ENCODE peak calls at places on chromosomes 16 and 17, in four cellular contexts. One of them, this sample, is unnamed.

GRCh38 chr16:23064642-23065041 is 84.6 kb downstream of the USP31 start:
- DNase-seq in thoracic aorta: no peak
- DNase-seq in SJCRH30: no peak
- DNase-seq in GM23248: no peak
- DNase-seq in this sample: no peak

GRCh38 chr17:18157354-18157985 is 26.2 kb upstream of the ALKBH5 start:
- DNase-seq in GM23248: no peak
- DNase-seq in SJCRH30: no peak
- DNase-seq in thoracic aorta: no peak
- DNase-seq in this sample: no peak

GRCh38 chr17:80517641-80518040 is 27.0 kb upstream of the RPTOR start:
- DNase-seq in GM23248: no peak
- DNase-seq in thoracic aorta: no peak
- DNase-seq in SJCRH30: no peak
- DNase-seq in this sample: no peak

GRCh38 chr17:8162997-8163977 is 539 bp upstream of the VAMP2 start:
- DNase-seq in GM23248: no peak
- DNase-seq in SJCRH30: peak; percentile 22
- DNase-seq in thoracic aorta: no peak
- DNase-seq in this sample: no peak

GRCh38 chr17:60169921-60170817 is 20.4 kb downstream of the CA4 start:
- DNase-seq in thoracic aorta: no peak
- DNase-seq in GM23248: peak; percentile 47
- DNase-seq in SJCRH30: no peak
- DNase-seq in this sample: no peak

GRCh38 chr17:45740553-45741330 is 43.4 kb upstream of the CRHR1 start:
- DNase-seq in SJCRH30: peak; percentile 55
- DNase-seq in thoracic aorta: no peak
- DNase-seq in GM23248: peak; percentile 61
- DNase-seq in this sample: no peak

GRCh38 chr17:55198690-55199370 is 65.9 kb upstream of the HLF start:
- DNase-seq in thoracic aorta: no peak
- DNase-seq in GM23248: no peak
- DNase-seq in SJCRH30: peak; percentile 18
- DNase-seq in this sample: no peak

GRCh38 chr17:80737106-80738019 is 192.7 kb downstream of the RPTOR start:
- DNase-seq in GM23248: no peak
- DNase-seq in SJCRH30: no peak
- DNase-seq in thoracic aorta: no peak
- DNase-seq in this sample: no peak

GRCh38 chr16:81806696-81807095 is 27.6 kb downstream of the PLCG2 start:
- DNase-seq in SJCRH30: no peak
- DNase-seq in thoracic aorta: no peak
- DNase-seq in GM23248: no peak
- DNase-seq in this sample: no peak

GRCh38 chr17:31456814-31457213 is 65.3 kb downstream of the RAB11FIP4 start:
- DNase-seq in GM23248: no peak
- DNase-seq in thoracic aorta: no peak
- DNase-seq in SJCRH30: no peak
- DNase-seq in this sample: no peak

GRCh38 chr17:29124135-29124930 is 55.9 kb downstream of the MYO18A start:
- DNase-seq in thoracic aorta: no peak
- DNase-seq in GM23248: peak; percentile 89
- DNase-seq in SJCRH30: peak; percentile 68
- DNase-seq in this sample: no peak

GRCh38 chr16:3202903-3203539 is 15.0 kb downstream of the OR1F1 start:
- DNase-seq in SJCRH30: no peak
- DNase-seq in GM23248: peak; percentile 49
- DNase-seq in thoracic aorta: no peak
- DNase-seq in this sample: no peak

GRCh38 chr17:56121661-56122060 is 31.6 kb upstream of the ANKFN1 start:
- DNase-seq in SJCRH30: no peak
- DNase-seq in GM23248: peak; percentile 34
- DNase-seq in thoracic aorta: no peak
- DNase-seq in this sample: no peak

GRCh38 chr17:1264196-1264595 is 6.0 kb upstream of the BHLHA9 start:
- DNase-seq in GM23248: no peak
- DNase-seq in thoracic aorta: no peak
- DNase-seq in SJCRH30: no peak
- DNase-seq in this sample: no peak

GRCh38 chr17:47802341-47803022 is 19.1 kb downstream of the OSBPL7 start:
- DNase-seq in thoracic aorta: no peak
- DNase-seq in SJCRH30: peak; percentile 83
- DNase-seq in GM23248: peak; percentile 73
- DNase-seq in this sample: no peak

GRCh38 chr17:39927101-39927927 is at the start of the genes LRRC3C and ORMDL3:
- DNase-seq in SJCRH30: peak; percentile 93
- DNase-seq in GM23248: peak; percentile 96
- DNase-seq in thoracic aorta: peak; percentile 67
- DNase-seq in this sample: peak; percentile 76

GRCh38 chr16:89035698-89036570 is 57.7 kb upstream of the ACSF3 start:
- DNase-seq in GM23248: no peak
- DNase-seq in SJCRH30: no peak
- DNase-seq in thoracic aorta: no peak
- DNase-seq in this sample: no peak

GRCh38 chr17:63275318-63275967 is 170.7 kb downstream of the CYB561 start:
- DNase-seq in SJCRH30: peak; percentile 29
- DNase-seq in thoracic aorta: no peak
- DNase-seq in GM23248: peak; percentile 98
- DNase-seq in this sample: peak; percentile 81

GRCh38 chr16:65318590-65319267 is 196.9 kb upstream of the CDH11 start:
- DNase-seq in thoracic aorta: no peak
- DNase-seq in GM23248: no peak
- DNase-seq in SJCRH30: no peak
- DNase-seq in this sample: no peak

GRCh38 chr17:13888043-13888442 is 181.3 kb upstream of the COX10 start:
- DNase-seq in GM23248: peak; percentile 18
- DNase-seq in thoracic aorta: no peak
- DNase-seq in SJCRH30: peak; percentile 81
- DNase-seq in this sample: no peak

GRCh38 chr16:13999895-14000425 is 71.2 kb upstream of the MRTFB start:
- DNase-seq in thoracic aorta: no peak
- DNase-seq in SJCRH30: no peak
- DNase-seq in GM23248: no peak
- DNase-seq in this sample: no peak

GRCh38 chr16:24499193-24499814 is 40.1 kb upstream of the RBBP6 start:
- DNase-seq in SJCRH30: peak; percentile 22
- DNase-seq in GM23248: peak; percentile 53
- DNase-seq in thoracic aorta: no peak
- DNase-seq in this sample: no peak

DNA sequence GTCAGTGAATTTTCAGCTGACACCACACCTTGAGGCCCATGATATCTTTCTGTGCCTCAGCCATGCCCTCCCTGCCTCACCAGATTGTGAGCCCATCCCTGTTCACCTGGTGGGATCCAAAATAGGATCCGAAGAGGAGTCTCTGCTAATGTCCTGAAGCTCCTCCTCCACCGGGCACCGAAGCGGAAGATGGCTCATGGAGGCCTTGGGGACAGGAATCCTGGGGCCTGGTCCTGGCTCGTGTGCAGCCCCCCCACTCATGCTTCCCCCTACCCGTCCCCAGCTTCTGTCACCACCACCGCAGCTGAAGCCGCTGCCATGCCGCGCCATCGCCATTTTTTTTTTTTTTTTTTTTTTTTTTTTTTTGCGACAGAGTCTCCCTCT is 1683.4 kb downstream of the TP53TG3F start:
- DNase-seq in GM23248: no peak
- DNase-seq in thoracic aorta: no peak
- DNase-seq in SJCRH30: no peak
- DNase-seq in this sample: no peak
- H3K9me3 ChIP-seq in GM23248: no peaks in the 10 kb centered on the region
- H3K9me3 ChIP-seq in thoracic aorta: no peaks in the 10 kb centered on the region
- H3K9me3 ChIP-seq in SJCRH30: no peaks in the 10 kb centered on the region
- H3K9me3 ChIP-seq in this sample: peaks cover 84% of the 10 kb centered on the region

GRCh38 chr17:74446551-74447500 is 14.9 kb downstream of the GPRC5C start:
- DNase-seq in SJCRH30: no peak
- DNase-seq in thoracic aorta: peak; percentile 82
- DNase-seq in GM23248: peak; percentile 16
- DNase-seq in this sample: no peak
- H3K27ac ChIP-seq in SJCRH30: no peak overlapping the region
- H3K27ac ChIP-seq in thoracic aorta: peak overlapping the region; percentile 93
- H3K27ac ChIP-seq in GM23248: no peak overlapping the region
- H3K27ac ChIP-seq in this sample: no peak overlapping the region

GRCh38 chr16:87528690-87529579 is 36.1 kb upstream of the ZCCHC14 start:
- DNase-seq in thoracic aorta: no peak
- DNase-seq in GM23248: no peak
- DNase-seq in SJCRH30: no peak
- DNase-seq in this sample: no peak

GRCh38 chr16:87534030-87534653 is 41.3 kb upstream of the ZCCHC14 start:
- DNase-seq in thoracic aorta: no peak
- DNase-seq in SJCRH30: no peak
- DNase-seq in GM23248: no peak
- DNase-seq in this sample: no peak

GRCh38 chr16:87534751-87535150 is 41.9 kb upstream of the ZCCHC14 start:
- DNase-seq in thoracic aorta: no peak
- DNase-seq in GM23248: no peak
- DNase-seq in SJCRH30: no peak
- DNase-seq in this sample: no peak

GRCh38 chr16:87533061-87533460 is 40.2 kb upstream of the ZCCHC14 start:
- DNase-seq in SJCRH30: no peak
- DNase-seq in thoracic aorta: no peak
- DNase-seq in GM23248: no peak
- DNase-seq in this sample: no peak

GRCh38 chr16:87531418-87531817 is 38.6 kb upstream of the ZCCHC14 start:
- DNase-seq in GM23248: no peak
- DNase-seq in SJCRH30: no peak
- DNase-seq in thoracic aorta: no peak
- DNase-seq in this sample: no peak
- H3K9me3 ChIP-seq in GM23248: no peaks in the 10 kb centered on the region
- H3K9me3 ChIP-seq in SJCRH30: no peaks in the 10 kb centered on the region
- H3K9me3 ChIP-seq in thoracic aorta: peaks cover 11% of the 10 kb centered on the region
- H3K9me3 ChIP-seq in this sample: peaks cover 52% of the 10 kb centered on the region

DNA sequence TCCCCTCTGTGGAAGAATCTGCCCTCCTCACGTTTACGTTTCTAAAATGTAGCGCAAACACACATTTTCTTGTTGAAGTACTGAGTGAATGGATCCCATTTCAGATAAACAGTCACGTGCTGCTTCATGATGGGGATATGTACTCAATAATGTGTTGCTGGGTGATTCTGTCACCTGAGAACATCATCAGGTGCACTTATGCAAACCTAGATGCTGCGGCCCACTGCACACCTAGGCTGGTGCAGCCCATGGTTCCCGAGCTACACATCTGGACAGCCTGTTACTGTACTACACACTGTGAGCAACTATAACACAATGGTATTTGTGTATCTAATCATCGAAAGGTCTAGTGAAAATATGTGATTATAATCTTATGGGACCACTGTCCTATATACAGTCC is 26.5 kb downstream of the MARF1 start:
- DNase-seq in SJCRH30: no peak
- DNase-seq in thoracic aorta: no peak
- DNase-seq in GM23248: no peak
- DNase-seq in this sample: no peak
- H3K27ac ChIP-seq in SJCRH30: no peak overlapping the region
- H3K27ac ChIP-seq in thoracic aorta: no peak overlapping the region
- H3K27ac ChIP-seq in GM23248: no peak overlapping the region
- H3K27ac ChIP-seq in this sample: no peak overlapping the region

GRCh38 chr17:27079660-27080059 is 214.3 kb upstream of the WSB1 start:
- DNase-seq in GM23248: no peak
- DNase-seq in thoracic aorta: no peak
- DNase-seq in SJCRH30: no peak
- DNase-seq in this sample: no peak

GRCh38 chr17:27082775-27083154 is 211.1 kb upstream of the WSB1 start:
- DNase-seq in thoracic aorta: no peak
- DNase-seq in GM23248: no peak
- DNase-seq in SJCRH30: no peak
- DNase-seq in this sample: no peak

GRCh38 chr17:27083408-27084185 is 210.3 kb upstream of the WSB1 start:
- DNase-seq in GM23248: no peak
- DNase-seq in thoracic aorta: no peak
- DNase-seq in SJCRH30: no peak
- DNase-seq in this sample: no peak

GRCh38 chr17:27081002-27081638 is 212.8 kb upstream of the WSB1 start:
- DNase-seq in thoracic aorta: no peak
- DNase-seq in GM23248: no peak
- DNase-seq in SJCRH30: no peak
- DNase-seq in this sample: no peak

GRCh38 chr17:27082023-27082774 is 211.7 kb upstream of the WSB1 start:
- DNase-seq in SJCRH30: no peak
- DNase-seq in GM23248: no peak
- DNase-seq in thoracic aorta: no peak
- DNase-seq in this sample: no peak
- H3K9me3 ChIP-seq in SJCRH30: no peaks in the 10 kb centered on the region
- H3K9me3 ChIP-seq in GM23248: no peaks in the 10 kb centered on the region
- H3K9me3 ChIP-seq in thoracic aorta: no peaks in the 10 kb centered on the region
- H3K9me3 ChIP-seq in this sample: peaks cover 20% of the 10 kb centered on the region

GRCh38 chr16:1828645-1829410 is 1.8 kb downstream of the FAHD1 start:
- DNase-seq in SJCRH30: no peak
- DNase-seq in GM23248: no peak
- DNase-seq in thoracic aorta: no peak
- DNase-seq in this sample: no peak
- H3K27ac ChIP-seq in SJCRH30: no peak overlapping the region
- H3K27ac ChIP-seq in GM23248: no peak overlapping the region
- H3K27ac ChIP-seq in thoracic aorta: no peak overlapping the region
- H3K27ac ChIP-seq in this sample: no peak overlapping the region

GRCh38 chr16:29984137-29984763 is 10.6 kb downstream of the TAOK2 start:
- DNase-seq in SJCRH30: no peak
- DNase-seq in GM23248: no peak
- DNase-seq in thoracic aorta: no peak
- DNase-seq in this sample: no peak

GRCh38 chr16:29986931-29987330 is 8.5 kb downstream of the HIRIP3 start:
- DNase-seq in SJCRH30: no peak
- DNase-seq in GM23248: no peak
- DNase-seq in thoracic aorta: no peak
- DNase-seq in this sample: no peak

GRCh38 chr16:29984764-29985147 is 10.7 kb downstream of the HIRIP3 start:
- DNase-seq in SJCRH30: no peak
- DNase-seq in GM23248: no peak
- DNase-seq in thoracic aorta: no peak
- DNase-seq in this sample: no peak

GRCh38 chr16:29986231-29986630 is 9.2 kb downstream of the HIRIP3 start:
- DNase-seq in SJCRH30: no peak
- DNase-seq in thoracic aorta: no peak
- DNase-seq in GM23248: no peak
- DNase-seq in this sample: no peak

GRCh38 chr16:29985271-29985811 is 10.1 kb downstream of the HIRIP3 start:
- DNase-seq in thoracic aorta: no peak
- DNase-seq in SJCRH30: no peak
- DNase-seq in GM23248: no peak
- DNase-seq in this sample: no peak
- H3K9me3 ChIP-seq in thoracic aorta: no peaks in the 10 kb centered on the region
- H3K9me3 ChIP-seq in SJCRH30: no peaks in the 10 kb centered on the region
- H3K9me3 ChIP-seq in GM23248: no peaks in the 10 kb centered on the region
- H3K9me3 ChIP-seq in this sample: no peaks in the 10 kb centered on the region

GRCh38 chr16:5826332-5826731 is 728.7 kb upstream of the EEF2KMT start:
- DNase-seq in SJCRH30: no peak
- DNase-seq in thoracic aorta: no peak
- DNase-seq in GM23248: no peak
- DNase-seq in this sample: no peak

GRCh38 chr16:5820472-5820871 is 722.9 kb upstream of the EEF2KMT start:
- DNase-seq in GM23248: no peak
- DNase-seq in SJCRH30: no peak
- DNase-seq in thoracic aorta: no peak
- DNase-seq in this sample: no peak
- H3K27ac ChIP-seq in GM23248: no peak overlapping the region
- H3K27ac ChIP-seq in SJCRH30: no peak overlapping the region
- H3K27ac ChIP-seq in thoracic aorta: no peak overlapping the region
- H3K27ac ChIP-seq in this sample: no peak overlapping the region